ENCODE peak calls at places on chromosomes 5 and 9, in eight cellular contexts. Q is mucosa of descending colon, L is AG09309, Z is A549, K is tibial artery, J is thoracic aorta, D is choroid plexus epithelial cell, U is activated B cell treated with CpG ODN at 0.5 μM for 24 hours. C is an unnamed sample.

GRCh38 chr5:849651-850301 is 1.0 kb downstream of the ZDHHC11 start:
- DNase-seq in K (peak), L (no peak), D (no peak), Z (no peak), J (no peak), U (no peak), Q (no peak), C (no peak)

GRCh38 chr9:134895849-134896833 is 15.5 kb downstream of the FCN2 start:
- DNase-seq in Z (peak), L (peak), Q (peak), U (no peak), K (peak), D (peak), J (no peak), C (no peak)

GRCh38 chr9:38182321-38182720 is 113.3 kb upstream of the SHB start:
- DNase-seq in K (no peak), U (no peak), J (no peak), D (peak), L (no peak), Z (no peak), Q (no peak), C (no peak)

GRCh38 chr9:110844121-110844520 is 175.5 kb downstream of the MUSK start:
- DNase-seq in J (no peak), K (no peak), Q (no peak), U (no peak), Z (no peak), L (no peak), D (peak), C (no peak)

GRCh38 chr9:121772600-121773285 is 121.3 kb downstream of the DAB2IP start:
- DNase-seq in Q (no peak), D (no peak), K (peak), J (no peak), L (no peak), Z (no peak), U (no peak), C (no peak)

GRCh38 chr9:86175743-86176456 is 76.5 kb upstream of the GOLM1 start:
- DNase-seq in K (no peak), D (no peak), U (no peak), L (no peak), J (no peak), Q (no peak), Z (no peak), C (no peak)

GRCh38 chr5:10726179-10726912 is 34.7 kb downstream of the DAP start:
- DNase-seq in D (no peak), Z (no peak), U (no peak), K (no peak), L (no peak), Q (no peak), J (no peak), C (no peak)

GRCh38 chr9:89891221-89892052 is 286.6 kb downstream of the GADD45G start:
- DNase-seq in Q (peak), L (no peak), U (no peak), J (no peak), K (peak), D (no peak), Z (no peak), C (no peak)

GRCh38 chr5:139725073-139725830 is 70.4 kb upstream of the PSD2 start:
- DNase-seq in J (no peak), L (no peak), K (peak), Z (peak), Q (no peak), U (no peak), D (peak), C (no peak)

GRCh38 chr5:113195197-113195715 is 218.7 kb downstream of the DCP2 start:
- DNase-seq in D (no peak), J (no peak), Z (no peak), L (no peak), U (no peak), K (no peak), Q (no peak), C (no peak)

GRCh38 chr9:19665146-19665863 is 123.5 kb downstream of the SLC24A2 start:
- DNase-seq in J (no peak), U (no peak), Q (no peak), Z (no peak), K (no peak), L (no peak), D (no peak), C (no peak)

GRCh38 chr9:1173211-1173610 is 123.1 kb downstream of the DMRT2 start:
- DNase-seq in U (no peak), L (no peak), Z (no peak), K (no peak), J (no peak), D (no peak), Q (peak), C (no peak)

GRCh38 chr5:4879693-4880303 is 260.3 kb upstream of the ADAMTS16 start:
- DNase-seq in Q (peak), K (peak), Z (peak), J (no peak), U (no peak), D (peak), L (peak), C (no peak)

GRCh38 chr5:138789771-138790242 is 36.6 kb downstream of the CTNNA1 start:
- DNase-seq in L (no peak), Z (peak), J (no peak), K (no peak), Q (peak), U (no peak), D (peak), C (no peak)

GRCh38 chr5:112417931-112418358 is 1.1 kb downstream of the EPB41L4A start:
- DNase-seq in Q (peak), Z (no peak), D (peak), U (no peak), K (peak), L (no peak), J (peak), C (no peak)

GRCh38 chr5:121668635-121669034 is 183.0 kb upstream of the FTMT start:
- DNase-seq in Q (no peak), Z (no peak), U (no peak), L (no peak), D (peak), K (no peak), J (no peak), C (no peak)

GRCh38 chr9:13759624-13760023 is 480.1 kb upstream of the MPDZ start:
- DNase-seq in Q (no peak), J (no peak), K (no peak), U (no peak), L (no peak), Z (no peak), D (no peak), C (no peak)

GRCh38 chr5:135154197-135154596 is 120.2 kb upstream of the PITX1 start:
- DNase-seq in Q (no peak), J (no peak), K (no peak), Z (no peak), L (peak), D (no peak), U (no peak), C (no peak)

GRCh38 chr9:135804588-135805421 is 102.5 kb downstream of the CAMSAP1 start:
- DNase-seq in K (no peak), J (no peak), Q (no peak), Z (no peak), L (no peak), D (peak), U (no peak), C (no peak)

GRCh38 chr5:62720036-62720441 is 141.4 kb downstream of the LRRC70 start:
- DNase-seq in Q (peak), U (no peak), K (no peak), L (no peak), D (peak), Z (peak), J (no peak), C (no peak)

GRCh38 chr9:124776952-124777645 is at the start of gene OLFML2A:
- DNase-seq in J (no peak), Z (peak), Q (peak), U (peak), K (no peak), L (no peak), D (no peak), C (no peak)

GRCh38 chr5:33180900-33181299 is 259.9 kb upstream of the TARS1 start:
- DNase-seq in Z (peak), Q (no peak), U (no peak), K (no peak), L (peak), D (peak), J (no peak), C (no peak)
- TF ChIP-seq CTCF in Z (peak), Q (no peak), U (no peak), K (peak), L (peak), D (peak), J (peak), C (no peak)

DNA sequence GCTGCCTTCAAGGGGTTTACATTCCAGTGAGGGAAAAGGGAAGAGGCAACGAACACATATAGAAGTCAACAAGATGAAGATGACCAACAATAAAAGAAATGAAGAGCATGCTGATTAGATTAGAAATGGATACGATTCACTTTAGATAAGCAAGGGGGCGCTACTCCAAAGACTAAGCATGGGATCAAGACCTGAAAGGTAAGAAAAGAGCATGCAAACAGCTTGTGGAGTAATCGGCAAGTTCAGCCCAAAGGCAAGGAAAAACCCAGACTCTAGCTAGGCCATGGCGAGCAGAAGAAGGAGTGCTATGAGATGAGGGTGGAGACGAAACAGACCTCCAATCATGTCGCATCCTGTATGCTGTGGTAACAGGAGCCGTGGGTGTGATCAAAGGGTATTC is 124.4 kb downstream of the FANCC start:
- DNase-seq in K (no peak), Z (no peak), J (no peak), D (no peak), Q (no peak), L (no peak), U (no peak), C (no peak)
- TF ChIP-seq CTCF in K (no peak), Z (no peak), J (no peak), D (peak), Q (no peak), L (no peak), U (no peak), C (no peak)

GRCh38 chr5:131328536-131329186 is 64.8 kb downstream of the CDC42SE2 start:
- DNase-seq in D (peak), J (no peak), U (no peak), Q (no peak), L (no peak), Z (peak), K (no peak), C (no peak)
- TF ChIP-seq CTCF in D (no peak), J (no peak), U (no peak), Q (no peak), L (no peak), Z (no peak), K (no peak), C (no peak)

GRCh38 chr5:87769137-87769536 is 356.4 kb upstream of the CCNH start:
- DNase-seq in Z (no peak), K (no peak), Q (no peak), U (no peak), D (no peak), L (no peak), J (no peak), C (no peak)
- TF ChIP-seq CTCF in Z (no peak), K (no peak), Q (no peak), U (no peak), D (no peak), L (no peak), J (no peak), C (no peak)

GRCh38 chr5:170221319-170221718 is 11.5 kb upstream of the C5orf58 start:
- DNase-seq in J (no peak), Q (no peak), U (no peak), L (no peak), Z (no peak), D (peak), K (no peak), C (no peak)
- TF ChIP-seq CTCF in J (no peak), Q (no peak), U (no peak), L (no peak), Z (no peak), D (peak), K (no peak), C (no peak)

GRCh38 chr9:5480919-5481743 is 29.2 kb upstream of the PDCD1LG2 start:
- DNase-seq in Q (no peak), Z (no peak), L (no peak), J (no peak), D (no peak), K (no peak), U (no peak), C (no peak)
- TF ChIP-seq CTCF in Q (no peak), Z (no peak), L (peak), J (no peak), D (peak), K (no peak), U (no peak), C (peak)

GRCh38 chr9:129796029-129796910 is 6.7 kb upstream of the TOR1B start:
- DNase-seq in D (no peak), L (no peak), J (no peak), U (no peak), Q (no peak), Z (no peak), K (no peak), C (no peak)
- TF ChIP-seq CTCF in D (no peak), L (no peak), J (no peak), U (no peak), Q (no peak), Z (no peak), K (no peak), C (no peak)

DNA sequence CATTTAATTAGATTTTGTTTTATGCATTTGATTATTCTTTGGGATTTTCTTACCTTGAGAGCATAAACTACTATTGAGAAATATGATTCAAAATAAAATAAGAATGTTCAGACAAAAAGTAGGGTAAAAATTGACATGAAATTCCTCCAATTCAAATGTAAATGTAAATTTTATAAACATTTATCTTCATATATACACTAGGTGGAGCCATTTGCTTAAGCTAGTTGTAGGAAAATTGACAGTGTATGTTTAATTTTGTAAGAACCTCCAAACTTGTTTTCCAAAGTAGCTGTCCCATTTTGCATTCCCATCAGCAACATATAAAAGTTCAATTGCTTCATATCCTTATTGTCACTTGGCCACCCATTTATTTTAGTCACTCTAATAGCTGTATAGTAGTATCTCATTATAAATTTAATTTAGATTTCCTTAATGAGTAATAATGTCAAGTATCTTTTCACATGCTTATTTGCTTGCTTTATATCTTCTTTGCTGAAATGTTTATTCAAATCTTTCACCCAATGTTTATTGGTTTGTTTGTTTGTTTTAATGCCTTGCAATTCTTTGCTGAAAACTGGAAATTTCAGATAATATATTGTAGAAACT is 37.6 kb upstream of the SLCO6A1 start:
- DNase-seq in K (no peak), Q (no peak), J (no peak), Z (no peak), U (no peak), L (no peak), D (peak), C (no peak)
- TF ChIP-seq CTCF in K (peak), Q (no peak), J (no peak), Z (peak), U (no peak), L (peak), D (peak), C (peak)

GRCh38 chr5:82493217-82493616 is 215.1 kb upstream of the RPS23 start:
- DNase-seq in Z (no peak), D (no peak), Q (no peak), K (no peak), U (no peak), L (no peak), J (no peak), C (no peak)

GRCh38 chr5:82497242-82497641 is 219.1 kb upstream of the RPS23 start:
- DNase-seq in Z (no peak), K (no peak), U (no peak), D (no peak), J (no peak), Q (no peak), L (no peak), C (no peak)

GRCh38 chr5:82489668-82490067 is 211.5 kb upstream of the RPS23 start:
- DNase-seq in J (no peak), L (no peak), K (no peak), U (no peak), D (no peak), Q (no peak), Z (no peak), C (no peak)

GRCh38 chr5:82499845-82500244 is 221.7 kb upstream of the RPS23 start:
- DNase-seq in J (no peak), K (no peak), Q (no peak), L (no peak), D (no peak), U (no peak), Z (no peak), C (no peak)

DNA sequence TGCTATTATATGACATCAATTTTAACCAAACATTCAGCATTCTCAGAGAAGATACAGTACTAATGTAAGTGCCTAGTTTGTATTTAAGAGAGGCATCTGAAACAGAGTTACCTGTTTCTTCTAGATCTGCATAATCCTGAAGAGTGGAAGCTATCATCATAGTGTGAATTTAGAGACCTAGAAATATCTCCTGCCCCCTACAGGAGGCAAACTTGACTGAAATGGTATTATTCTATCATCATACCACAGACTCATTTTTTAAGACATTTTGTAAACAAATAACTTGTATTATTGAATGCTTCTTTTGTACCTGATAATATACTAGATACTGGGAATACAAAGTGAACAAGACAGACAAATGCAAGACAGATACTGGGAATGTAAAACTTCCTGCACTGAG is 216.8 kb upstream of the RPS23 start:
- DNase-seq in L (no peak), Z (no peak), D (peak), U (no peak), K (no peak), Q (no peak), J (no peak), C (no peak)
- TF ChIP-seq CTCF in L (no peak), Z (no peak), D (no peak), U (no peak), K (no peak), Q (no peak), J (no peak), C (no peak)

DNA sequence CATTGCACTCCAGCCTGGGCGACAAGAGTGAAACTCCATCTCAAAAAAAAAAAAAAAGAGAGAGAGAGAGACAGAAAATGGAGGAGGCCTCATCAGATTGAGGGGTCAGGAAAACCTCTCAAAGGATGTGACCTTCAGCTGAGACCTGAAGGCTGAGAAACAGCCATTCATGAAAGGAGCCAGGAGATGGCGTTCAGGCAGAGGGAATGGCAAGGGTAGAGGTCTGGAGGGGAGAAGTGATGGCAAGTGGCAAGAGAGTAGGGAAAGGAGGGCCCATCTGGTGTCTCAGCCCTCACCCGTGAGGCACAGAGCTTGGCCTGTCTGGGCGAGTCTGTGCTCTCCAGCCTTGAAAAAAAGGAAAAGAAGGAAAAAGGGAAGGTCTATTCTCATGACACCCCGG is 17.0 kb downstream of the CAMK2A start:
- DNase-seq in Z (peak), J (no peak), L (no peak), U (no peak), D (peak), K (no peak), Q (peak), C (no peak)
- TF ChIP-seq CTCF in Z (peak), J (no peak), L (peak), U (no peak), D (peak), K (no peak), Q (no peak), C (no peak)

C was measured in mesothelial cell of epicardium.